ENCODE peak calls at places on chromosomes 13 and 19, in four cellular contexts. O, U, T and S are unnamed samples.

GRCh38 chr13:97659602-97660001 is 225.6 kb downstream of the RAP2A start:
- DNase-seq in O (no peak), U (peak), T (peak), S (no peak)

GRCh38 chr13:44713793-44714469 is 137.8 kb upstream of the TSC22D1 start:
- DNase-seq in U (peak), T (peak), O (no peak), S (peak)

GRCh38 chr13:35367586-35367985 is 108.9 kb downstream of the MAB21L1 start:
- DNase-seq in O (no peak), T (no peak), U (no peak), S (no peak)

GRCh38 chr19:6442087-6442688 is 8.6 kb upstream of the SLC25A41 start:
- DNase-seq in T (no peak), U (no peak), O (no peak), S (no peak)

GRCh38 chr13:51645154-51645650 is 60.9 kb downstream of the WDFY2 start:
- DNase-seq in O (no peak), T (no peak), U (peak), S (no peak)

GRCh38 chr19:33224694-33225457 is 774 bp downstream of the SLC7A10 start:
- DNase-seq in T (no peak), O (no peak), U (no peak), S (peak)

GRCh38 chr19:1470864-1471513 is 8.0 kb downstream of the C19orf25 start:
- DNase-seq in U (no peak), O (no peak), T (peak), S (peak)

GRCh38 chr13:28423010-28423409 is 71.9 kb downstream of the FLT1 start:
- DNase-seq in O (no peak), T (no peak), U (no peak), S (peak)

GRCh38 chr19:12792048-12792852 is 964 bp downstream of the JUNB start:
- DNase-seq in U (peak), T (peak), O (no peak), S (peak)

GRCh38 chr19:4016903-4017638 is 9.5 kb downstream of the PIAS4 start:
- DNase-seq in U (no peak), T (no peak), O (no peak), S (no peak)

GRCh38 chr13:84362777-84363176 is 480.5 kb upstream of the SLITRK1 start:
- DNase-seq in U (peak), T (peak), O (no peak), S (no peak)

GRCh38 chr19:58279042-58279924 is 528 bp downstream of the ZNF8 start:
- DNase-seq in U (peak), T (peak), O (no peak), S (peak)

GRCh38 chr13:34153428-34154180 is 335.7 kb downstream of the RFC3 start:
- DNase-seq in T (no peak), U (peak), O (no peak), S (no peak)

GRCh38 chr19:34244611-34245299 is 9.6 kb upstream of the GARRE1 start:
- DNase-seq in T (no peak), U (no peak), O (no peak), S (no peak)

GRCh38 chr19:46480409-46480808 is 9.0 kb upstream of the PNMA8A start:
- DNase-seq in O (no peak), T (peak), U (peak), S (no peak)

GRCh38 chr19:1168562-1168873 is 5.5 kb downstream of the SBNO2 start:
- DNase-seq in U (no peak), O (no peak), T (no peak), S (peak)

GRCh38 chr13:57128909-57129308 is 11.8 kb upstream of the PRR20A start:
- DNase-seq in U (no peak), T (peak), O (no peak), S (no peak)

GRCh38 chr19:34489175-34489574 is 7.6 kb downstream of the WTIP start:
- DNase-seq in U (no peak), T (no peak), O (no peak), S (no peak)

GRCh38 chr13:27712421-27712820 is 79.9 kb upstream of the GSX1 start:
- DNase-seq in T (peak), U (peak), O (no peak), S (no peak)

GRCh38 chr19:372306-372890 is 27.8 kb upstream of the MIER2 start:
- DNase-seq in U (peak), T (peak), O (no peak), S (peak)

GRCh38 chr13:98575009-98575866 is 1.7 kb downstream of the STK24 start:
- DNase-seq in U (peak), O (no peak), T (peak), S (no peak)

GRCh38 chr13:49641810-49642291 is 13.5 kb downstream of the ARL11 start:
- DNase-seq in U (peak), O (no peak), T (peak), S (peak)

GRCh38 chr13:68125087-68125480 is 894.9 kb upstream of the PCDH9 start:
- DNase-seq in T (no peak), U (no peak), O (no peak), S (no peak)

GRCh38 chr13:23753523-23753922 is 135.7 kb downstream of the MIPEP start:
- DNase-seq in T (no peak), U (peak), O (no peak), S (no peak)

GRCh38 chr13:46866150-46866549 is 30.7 kb downstream of the HTR2A start:
- DNase-seq in T (peak), O (no peak), U (peak), S (peak)

GRCh38 chr19:12294308-12295158 is at the start of gene ZNF44:
- DNase-seq in T (peak), O (peak), U (peak), S (peak)

GRCh38 chr13:32902898-32903297 is 113.3 kb upstream of the KL start:
- DNase-seq in U (peak), T (peak), O (no peak), S (peak)

GRCh38 chr13:87356314-87356713 is 314.9 kb upstream of the SLITRK5 start:
- DNase-seq in T (peak), U (no peak), O (no peak), S (no peak)

GRCh38 chr13:111906816-111907215 is 160.1 kb upstream of the SOX1 start:
- DNase-seq in O (no peak), U (no peak), T (no peak), S (no peak)

GRCh38 chr19:6460099-6460884 is 700 bp upstream of the SLC25A23 start:
- DNase-seq in U (peak), T (peak), O (peak), S (peak)

GRCh38 chr19:47730910-47731309 is 14.4 kb upstream of the NOP53 start:
- DNase-seq in O (no peak), T (no peak), U (no peak), S (no peak)

GRCh38 chr19:18660051-18660910 is 23.2 kb upstream of the CRTC1 start:
- DNase-seq in O (no peak), U (peak), T (no peak), S (peak)

DNA sequence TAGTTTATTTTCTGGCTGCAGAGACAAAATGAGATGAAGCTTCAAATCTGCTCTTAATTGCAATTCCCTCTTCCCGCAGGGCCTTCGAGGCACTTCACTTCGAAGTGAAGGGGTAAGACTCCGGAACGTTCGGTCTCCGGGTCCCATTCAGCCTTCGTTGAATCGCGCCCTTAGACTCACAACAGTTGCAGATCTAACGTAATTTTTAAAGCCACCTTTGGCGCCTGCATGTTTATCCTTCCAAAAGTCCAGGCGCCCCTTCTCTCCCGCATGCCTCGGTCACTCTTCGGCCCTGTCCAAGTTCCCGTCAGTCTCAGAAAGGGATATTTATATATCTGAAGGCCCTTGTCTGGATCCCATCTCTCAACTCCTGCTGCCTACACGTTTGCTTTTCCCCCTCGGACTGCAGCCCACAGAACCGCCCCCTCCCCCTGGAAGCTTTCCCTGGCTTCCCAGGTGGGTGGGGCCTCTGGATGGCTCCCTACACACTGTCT is 912 bp upstream of the KCTD12 start:
- DNase-seq in T (peak), O (no peak), U (no peak), S (no peak)
- H3K4me3 ChIP-seq in T (peak), O (peak), U (peak), S (peak)

DNA sequence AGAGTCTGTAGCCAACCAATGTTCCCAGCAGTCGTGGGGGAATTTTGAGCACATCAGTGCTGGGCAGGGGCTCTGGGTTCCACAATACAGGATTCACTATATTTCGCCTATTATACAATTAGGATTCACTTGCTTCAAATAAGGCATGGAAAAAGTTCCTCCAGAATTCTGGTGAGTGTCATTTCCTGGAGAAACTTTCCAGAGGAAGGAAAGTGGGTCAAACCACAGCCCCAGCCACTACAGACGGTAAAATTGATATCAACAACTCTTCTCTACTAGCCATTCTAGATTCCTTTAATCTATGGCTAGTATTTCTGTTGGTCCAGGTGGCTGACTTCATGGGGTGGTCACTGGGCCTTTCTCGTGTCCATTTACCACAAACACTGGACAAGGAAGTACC is 10.5 kb downstream of the MYCBP2 start:
- DNase-seq in U (no peak), O (no peak), T (no peak), S (no peak)
- H3K4me3 ChIP-seq in U (no peak), O (no peak), T (no peak), S (no peak)

DNA sequence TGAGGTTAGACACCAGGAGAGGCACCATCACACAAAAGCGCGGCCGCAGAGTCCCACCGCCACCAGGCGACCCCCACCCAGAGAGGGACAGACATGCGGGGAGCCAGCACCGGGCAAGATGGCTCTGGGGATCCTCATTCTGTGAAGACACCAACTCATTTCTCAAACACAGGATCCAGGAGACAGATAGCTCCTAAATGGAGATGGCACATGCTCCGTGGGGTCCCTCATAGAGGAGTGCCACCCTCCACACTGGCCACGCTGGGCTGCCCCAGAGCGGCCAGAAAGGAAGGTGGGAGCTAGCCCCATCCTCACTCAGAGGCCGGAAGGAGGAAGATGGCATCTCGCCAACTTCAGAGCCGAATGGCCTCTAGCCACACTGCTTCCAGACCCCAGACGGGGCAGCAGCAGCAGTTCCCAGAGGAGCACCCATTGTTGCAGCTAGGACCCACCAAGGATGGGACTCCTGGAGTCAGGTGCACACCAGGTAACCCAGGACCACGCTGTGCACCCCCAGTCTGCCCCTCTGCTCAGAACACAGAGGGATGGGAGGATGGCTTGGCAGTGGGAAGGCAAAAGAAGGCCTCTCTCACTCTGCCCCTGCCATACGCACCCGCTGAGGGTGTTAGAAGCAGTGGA is 78.6 kb downstream of the ZIC5 start:
- DNase-seq in U (no peak), T (no peak), O (no peak), S (no peak)
- H3K4me3 ChIP-seq in U (no peak), T (no peak), O (peak), S (no peak)

GRCh38 chr19:16678498-16678897 is 17.6 kb downstream of the TMEM38A start:
- DNase-seq in U (no peak), O (no peak), T (no peak), S (no peak)

GRCh38 chr19:16688084-16688483 is 27.1 kb downstream of the TMEM38A start:
- DNase-seq in O (no peak), T (no peak), U (no peak), S (no peak)

GRCh38 chr19:16679811-16680210 is 18.9 kb downstream of the TMEM38A start:
- DNase-seq in O (no peak), T (no peak), U (no peak), S (no peak)

GRCh38 chr19:16682539-16682938 is 21.6 kb downstream of the TMEM38A start:
- DNase-seq in U (no peak), O (no peak), T (no peak), S (no peak)

DNA sequence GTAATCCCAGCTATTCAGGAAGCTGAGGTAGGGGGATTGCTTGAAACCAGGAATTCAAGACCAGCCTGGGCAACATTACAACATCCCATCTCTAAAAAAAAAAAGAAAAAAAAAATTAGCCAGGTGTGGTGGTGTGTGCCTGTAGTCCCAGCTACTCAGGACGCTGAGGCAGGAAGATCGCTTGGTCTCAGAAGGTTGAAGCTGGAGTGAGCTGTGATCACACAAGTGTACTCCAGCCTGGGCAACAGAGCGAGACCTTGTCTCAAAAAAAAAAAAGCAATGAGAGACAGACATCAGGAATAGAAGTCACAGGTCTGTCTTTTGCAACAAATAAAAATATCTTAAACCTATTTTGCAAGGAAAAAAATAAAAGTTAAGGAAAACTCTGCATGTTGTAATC is 23.3 kb downstream of the TMEM38A start:
- DNase-seq in O (no peak), U (no peak), T (no peak), S (no peak)
- H3K4me3 ChIP-seq in O (no peak), U (no peak), T (no peak), S (no peak)

GRCh38 chr19:30393729-30394480 is 21.7 kb downstream of the ZNF536 start:
- DNase-seq in O (no peak), T (no peak), U (no peak), S (no peak)

GRCh38 chr19:30391052-30391451 is 18.9 kb downstream of the ZNF536 start:
- DNase-seq in U (no peak), O (no peak), T (no peak), S (no peak)

GRCh38 chr19:30393046-30393445 is 20.9 kb downstream of the ZNF536 start:
- DNase-seq in O (no peak), U (no peak), T (no peak), S (no peak)

GRCh38 chr19:30390356-30390988 is 18.3 kb downstream of the ZNF536 start:
- DNase-seq in T (peak), U (no peak), O (no peak), S (no peak)

DNA sequence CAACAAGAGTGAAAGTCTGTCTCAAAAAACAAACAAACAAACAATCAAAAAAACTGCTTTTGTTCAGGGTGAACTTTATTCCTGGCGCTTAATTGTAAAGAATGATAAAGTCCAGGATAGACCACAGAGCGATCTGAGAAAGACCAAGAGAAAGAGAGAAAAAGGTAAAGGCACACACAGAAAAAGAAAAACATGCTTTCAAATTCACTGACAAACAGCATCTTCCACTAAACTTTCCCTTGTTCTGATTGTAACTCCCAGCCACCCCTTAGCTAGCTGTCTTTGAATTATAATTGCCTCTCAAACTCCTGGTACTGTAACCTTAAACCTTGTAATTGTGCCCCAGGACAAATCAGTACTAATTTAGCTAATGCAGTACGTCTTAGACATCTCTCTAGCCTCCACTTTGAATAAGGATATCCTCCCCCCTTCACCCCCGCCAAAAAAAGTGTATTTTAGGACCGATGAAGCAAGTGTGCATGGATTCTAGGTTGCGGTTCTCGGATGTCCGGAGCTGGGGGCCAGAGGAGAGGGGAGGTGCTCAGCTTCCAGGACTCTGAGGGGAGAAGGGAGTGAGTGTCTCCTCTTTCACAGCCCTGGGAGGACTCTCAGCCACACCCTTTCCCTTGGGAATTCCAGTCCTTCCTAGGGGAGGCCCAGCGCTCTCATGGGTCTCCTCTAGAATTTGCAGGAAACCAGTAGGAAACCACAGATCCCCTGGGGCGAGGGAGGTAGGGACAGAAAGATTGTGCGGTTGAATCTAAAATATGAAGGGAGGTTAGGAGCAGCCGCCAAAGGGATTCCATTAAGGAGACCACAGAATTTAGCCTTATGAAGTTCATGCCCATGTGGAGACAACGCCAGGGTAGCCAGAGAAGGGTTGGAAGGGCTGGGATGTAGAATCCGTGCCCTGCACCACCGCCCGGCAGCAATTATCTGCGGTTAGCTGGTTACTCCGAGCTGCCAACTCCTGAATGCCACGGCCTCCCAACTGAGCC is 19.7 kb downstream of the ZNF536 start:
- DNase-seq in U (no peak), T (peak), O (no peak), S (no peak)
- H3K4me3 ChIP-seq in U (no peak), T (peak), O (no peak), S (no peak)

GRCh38 chr19:42323852-42324654 is 1.4 kb upstream of the MEGF8 start:
- DNase-seq in U (no peak), O (no peak), T (no peak), S (no peak)

GRCh38 chr19:42324655-42325307 is 654 bp upstream of the MEGF8 start:
- DNase-seq in T (no peak), U (no peak), O (no peak), S (no peak)

GRCh38 chr19:42325308-42325895 is at the start of gene MEGF8:
- DNase-seq in U (peak), T (peak), O (peak), S (peak)

GRCh38 chr19:42322305-42322704 is 3.1 kb upstream of the MEGF8 start:
- DNase-seq in O (no peak), T (no peak), U (no peak), S (no peak)

GRCh38 chr19:42323473-42323851 is 2.0 kb upstream of the MEGF8 start:
- DNase-seq in U (no peak), T (no peak), O (no peak), S (no peak)
- H3K4me3 ChIP-seq in U (no peak), T (no peak), O (no peak), S (no peak)